ENCODE peak calls at places on chromosome 9, in five cellular contexts. I is tibial artery, G is ecto neural progenitor cell, Q is GDM1, H is SHP77. Z is an unnamed sample.

GRCh38 chr9:16217933-16218830 is 652.3 kb downstream of the BNC2 start:
- DNase-seq in G (no peak), H (no peak), Q (no peak), I (no peak), Z (no peak)

GRCh38 chr9:121566401-121567141 is 66.9 kb upstream of the GGTA1 start:
- DNase-seq in G (no peak), Q (no peak), H (no peak), I (peak), Z (no peak)

GRCh38 chr9:447230-448025 is 232.8 kb downstream of the DOCK8 start:
- DNase-seq in G (no peak), H (no peak), I (no peak), Q (no peak), Z (no peak)

GRCh38 chr9:137138058-137138697 is 776 bp upstream of the GRIN1 start:
- DNase-seq in G (no peak), H (no peak), I (no peak), Q (no peak), Z (no peak)

GRCh38 chr9:124784503-124784902 is 7.6 kb downstream of the OLFML2A start:
- DNase-seq in H (no peak), I (no peak), G (no peak), Q (no peak), Z (no peak)

GRCh38 chr9:131276107-131276888 is at the start of gene FAM78A:
- DNase-seq in G (peak), I (peak), H (no peak), Q (no peak), Z (peak)

GRCh38 chr9:123445981-123446610 is 90.1 kb downstream of the CRB2 start:
- DNase-seq in Q (no peak), G (no peak), H (no peak), I (no peak), Z (no peak)

GRCh38 chr9:113922160-113922559 is 46.1 kb downstream of the ZNF618 start:
- DNase-seq in G (no peak), H (no peak), Q (no peak), I (no peak), Z (no peak)

GRCh38 chr9:94538908-94539307 is 16.0 kb upstream of the PCAT7 start:
- DNase-seq in H (no peak), Q (no peak), G (no peak), I (no peak), Z (no peak)

GRCh38 chr9:125089331-125089730 is 54.0 kb downstream of the SCAI start:
- DNase-seq in G (no peak), Q (no peak), H (no peak), I (no peak), Z (no peak)

GRCh38 chr9:114717908-114718486 is 36.0 kb upstream of the TEX48 start:
- DNase-seq in I (no peak), Q (no peak), G (no peak), H (no peak), Z (no peak)

GRCh38 chr9:138103111-138103823 is 225.7 kb downstream of the CACNA1B start:
- DNase-seq in H (no peak), I (no peak), G (peak), Q (no peak), Z (no peak)

GRCh38 chr9:120431268-120431667 is 148.7 kb downstream of the CDK5RAP2 start:
- DNase-seq in H (no peak), G (no peak), Q (no peak), I (no peak), Z (peak)

GRCh38 chr9:125470767-125471580 is 209.3 kb downstream of the GAPVD1 start:
- DNase-seq in Q (no peak), H (no peak), I (no peak), G (no peak), Z (no peak)

GRCh38 chr9:6354072-6354686 is 26.0 kb downstream of the TPD52L3 start:
- DNase-seq in H (peak), Q (peak), G (no peak), I (no peak), Z (peak)

GRCh38 chr9:128168731-128169308 is 8.8 kb downstream of the BBLN start:
- DNase-seq in I (no peak), Q (no peak), H (no peak), G (no peak), Z (no peak)

GRCh38 chr9:76607730-76608475 is 148.9 kb downstream of the GCNT1 start:
- DNase-seq in H (no peak), I (no peak), G (no peak), Q (no peak), Z (peak)

Z was measured in AML-193.